ENCODE peak calls at places on chromosome 5, in eight cellular contexts. T is AG04449, S is tibial artery, Q is astrocyte, K is SK-N-SH, N is cardiac muscle cell, Z is right lobe of liver, D is brain microvascular endothelial cell. R is an unnamed sample.

GRCh38 chr5:106094128-106094726 is 1576.5 kb downstream of the EFNA5 start:
- DNase-seq in T (no peak), S (no peak), Q (peak), K (peak), N (no peak), Z (no peak), D (no peak), R (peak)

GRCh38 chr5:154834045-154834444 is 16.4 kb downstream of the FAXDC2 start:
- DNase-seq in T (no peak), S (no peak), Q (no peak), K (no peak), N (no peak), Z (peak), D (no peak), R (no peak)

GRCh38 chr5:146906803-146907202 is 28.2 kb upstream of the PPP2R2B start:
- DNase-seq in T (no peak), S (no peak), Q (peak), K (no peak), N (peak), Z (no peak), D (no peak), R (no peak)

GRCh38 chr5:111469905-111470304 is 42.4 kb downstream of the STARD4 start:
- DNase-seq in T (no peak), S (no peak), Q (no peak), K (no peak), N (no peak), Z (no peak), D (no peak), R (no peak)

GRCh38 chr5:170748986-170749385 is 34.5 kb upstream of the GABRP start:
- DNase-seq in T (no peak), S (no peak), Q (no peak), K (no peak), N (no peak), Z (peak), D (no peak), R (no peak)

GRCh38 chr5:8905021-8905420 is 640.9 kb downstream of the SEMA5A start:
- DNase-seq in T (no peak), S (no peak), Q (peak), K (no peak), N (peak), Z (no peak), D (peak), R (peak)

GRCh38 chr5:139287890-139288635 is 5.5 kb upstream of the MATR3 start:
- DNase-seq in T (no peak), S (no peak), Q (no peak), K (no peak), N (peak), Z (no peak), D (no peak), R (no peak)

GRCh38 chr5:97245371-97245770 is 62.3 kb upstream of the RIOK2 start:
- DNase-seq in T (no peak), S (no peak), Q (no peak), K (no peak), N (no peak), Z (no peak), D (no peak), R (no peak)

GRCh38 chr5:9545959-9546851 is at the start of gene SEMA5A:
- DNase-seq in T (no peak), S (peak), Q (peak), K (peak), N (peak), Z (peak), D (peak), R (no peak)

GRCh38 chr5:118592678-118593328 is 395.5 kb downstream of the DTWD2 start:
- DNase-seq in T (no peak), S (no peak), Q (no peak), K (no peak), N (no peak), Z (no peak), D (no peak), R (no peak)

GRCh38 chr5:142685418-142686209 is at the start of gene FGF1:
- DNase-seq in T (no peak), S (no peak), Q (peak), K (peak), N (peak), Z (no peak), D (peak), R (no peak)

DNA sequence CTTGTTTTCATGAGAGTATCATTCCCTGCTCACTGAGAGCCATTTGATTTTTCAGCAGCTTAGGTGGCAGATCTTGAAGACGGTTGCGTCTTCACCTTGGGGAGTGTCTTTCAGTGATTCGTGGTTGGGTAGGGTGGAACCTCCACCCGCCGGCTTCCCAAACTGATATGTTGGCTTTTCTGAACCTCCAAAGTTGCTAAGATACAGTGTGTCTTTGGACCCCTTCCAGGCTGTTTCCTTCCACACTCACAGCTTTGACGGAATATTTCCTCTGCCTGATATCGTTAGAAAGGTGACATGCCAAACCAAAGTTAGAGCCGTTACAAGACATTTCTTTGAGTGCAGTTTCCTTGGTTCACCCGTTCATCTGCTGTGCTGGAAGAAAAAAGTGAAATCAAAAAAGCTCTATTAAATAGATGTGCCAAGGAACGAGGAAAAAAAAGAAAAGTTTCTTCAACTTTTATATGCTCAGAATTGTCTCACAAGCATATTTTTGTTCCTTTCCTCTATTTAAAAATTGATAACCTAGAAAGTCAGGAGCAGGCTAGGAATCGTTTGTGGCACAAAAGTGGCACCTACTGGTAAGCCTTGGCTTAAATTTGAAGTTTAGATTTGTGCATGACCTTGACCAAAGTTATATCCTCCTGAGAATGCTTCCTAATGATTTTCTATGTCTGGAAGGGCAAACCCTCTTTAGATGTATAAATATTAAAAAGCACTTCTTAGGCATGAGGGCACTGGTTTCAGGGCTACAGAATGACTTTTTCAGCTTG is 270.7 kb upstream of the WWC1 start:
- DNase-seq in T (no peak), S (no peak), Q (peak), K (no peak), N (peak), Z (no peak), D (no peak), R (no peak)
- TF ChIP-seq CTCF in T (peak), S (peak), Q (peak), K (peak), N (peak), Z (no peak), D (peak), R (no peak)

GRCh38 chr5:32390819-32391591 is 53.5 kb downstream of the ZFR start:
- DNase-seq in T (peak), S (no peak), Q (peak), K (no peak), N (peak), Z (no peak), D (peak), R (peak)

GRCh38 chr5:32388429-32389111 is 56.0 kb downstream of the ZFR start:
- DNase-seq in T (no peak), S (no peak), Q (peak), K (no peak), N (peak), Z (no peak), D (peak), R (no peak)

GRCh38 chr5:32383065-32383464 is 61.5 kb downstream of the ZFR start:
- DNase-seq in T (no peak), S (no peak), Q (no peak), K (no peak), N (no peak), Z (no peak), D (no peak), R (no peak)

GRCh38 chr5:32387841-32388240 is 56.7 kb downstream of the ZFR start:
- DNase-seq in T (no peak), S (no peak), Q (no peak), K (no peak), N (no peak), Z (no peak), D (no peak), R (no peak)

GRCh38 chr5:32387176-32387575 is 57.4 kb downstream of the ZFR start:
- DNase-seq in T (no peak), S (no peak), Q (no peak), K (no peak), N (peak), Z (no peak), D (no peak), R (no peak)
- H3K4me3 ChIP-seq in T (no peak), S (no peak), Q (no peak), K (no peak), N (no peak), Z (no peak), D (no peak), R (no peak)

DNA sequence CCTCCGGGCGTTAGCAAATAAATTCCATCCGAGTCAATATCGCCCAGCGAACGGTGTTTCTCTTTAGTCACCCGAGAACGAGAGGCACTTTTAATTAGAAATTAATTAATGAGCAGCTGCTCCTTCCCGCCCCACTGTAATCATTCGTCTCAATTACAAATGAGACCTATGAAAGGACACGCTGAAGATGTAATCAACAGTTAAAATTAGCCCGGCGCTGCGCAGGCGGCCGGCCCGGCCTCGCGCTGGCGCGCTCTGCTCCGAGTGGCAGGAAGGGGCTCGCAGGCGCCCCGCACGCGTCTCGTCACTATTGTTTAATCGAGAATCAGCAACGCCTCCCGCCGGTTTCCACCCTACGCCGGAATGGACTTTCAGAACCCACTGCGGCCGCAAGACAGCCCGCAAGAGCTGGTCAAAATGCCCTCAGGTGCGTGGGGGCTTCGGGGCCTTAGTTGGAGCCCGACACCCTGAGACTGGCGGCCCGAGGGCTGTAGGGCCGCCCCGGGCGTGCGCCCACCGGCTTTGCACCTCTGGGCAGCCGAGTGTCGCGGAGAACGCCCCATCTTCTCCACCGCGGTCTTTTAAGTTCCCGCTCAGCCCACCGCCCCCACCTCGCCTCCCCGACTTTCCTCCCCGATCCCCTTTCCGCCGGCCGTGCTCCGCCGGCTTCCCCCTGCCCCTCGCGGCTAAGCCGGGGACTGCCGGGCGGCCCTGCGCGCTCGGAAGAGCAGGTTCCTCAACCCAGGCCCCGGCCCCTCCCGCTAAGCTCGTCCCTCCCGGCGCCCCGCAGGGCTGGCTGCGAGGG is 597 bp upstream of the IRX4 start:
- DNase-seq in T (no peak), S (no peak), Q (no peak), K (peak), N (no peak), Z (no peak), D (no peak), R (no peak)
- TF ChIP-seq CTCF in T (peak), S (no peak), Q (no peak), K (no peak), N (no peak), Z (no peak), D (peak), R (no peak)

GRCh38 chr5:121090822-121091221 is 626.7 kb downstream of the PRR16 start:
- DNase-seq in T (no peak), S (no peak), Q (no peak), K (no peak), N (peak), Z (no peak), D (no peak), R (no peak)

GRCh38 chr5:121087560-121087959 is 623.5 kb downstream of the PRR16 start:
- DNase-seq in T (no peak), S (no peak), Q (no peak), K (no peak), N (no peak), Z (no peak), D (no peak), R (no peak)

GRCh38 chr5:121088341-121088740 is 624.2 kb downstream of the PRR16 start:
- DNase-seq in T (no peak), S (no peak), Q (no peak), K (no peak), N (no peak), Z (no peak), D (no peak), R (no peak)

DNA sequence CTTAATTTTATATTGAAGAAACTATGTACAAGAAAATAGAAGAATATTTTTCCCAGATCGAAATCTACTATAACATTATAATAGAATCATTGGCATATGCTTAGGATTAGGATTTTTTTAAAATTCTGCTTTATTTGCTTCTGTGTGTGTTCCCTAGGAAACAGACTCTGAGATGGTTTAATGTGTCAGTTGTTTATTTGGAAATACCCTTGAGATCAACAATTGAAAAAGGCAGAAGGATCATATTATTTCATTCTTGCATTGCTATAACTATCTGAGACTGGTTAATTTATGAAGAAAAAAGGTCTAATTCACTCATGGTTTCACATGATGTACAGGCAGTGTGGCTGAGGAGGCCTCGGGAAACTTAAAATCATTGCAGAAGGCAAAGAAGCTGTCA is 622.6 kb downstream of the PRR16 start:
- DNase-seq in T (no peak), S (no peak), Q (no peak), K (no peak), N (no peak), Z (no peak), D (no peak), R (no peak)
- H3K4me3 ChIP-seq in T (no peak), S (no peak), Q (no peak), K (no peak), N (no peak), Z (no peak), D (no peak), R (no peak)